ENCODE peak calls at places on chromosomes 2 and 18, in five cellular contexts. P is GM23338, D is upper lobe of left lung, T is K562, O is transverse colon. U is an unnamed sample.
A peak's percentile ranks its signal among the peaks of the same experiment; 100 is the strongest.

GRCh38 chr2:70785137-70785911 is 5.1 kb downstream of the FIGLA start:
- DNase-seq in D (no peak), P (peak; percentile 75), T (peak; percentile 66), O (no peak), U (no peak)

GRCh38 chr18:70046796-70047195 is 99.1 kb upstream of the CD226 start:
- DNase-seq in P (no peak), O (no peak), T (no peak), D (no peak), U (no peak)

GRCh38 chr2:27078267-27079194 is at the start of gene EMILIN1:
- DNase-seq in D (peak; percentile 89), O (peak; percentile 73), T (peak; percentile 46), P (peak; percentile 56), U (peak; percentile 98)

GRCh38 chr2:99662761-99663341 is 173.0 kb upstream of the REV1 start:
- DNase-seq in O (no peak), T (no peak), D (no peak), P (no peak), U (no peak)

GRCh38 chr2:83055338-83056010 is 1403.6 kb downstream of the SUCLG1 start:
- DNase-seq in D (no peak), T (no peak), P (no peak), O (no peak), U (no peak)

GRCh38 chr18:11387880-11388279 is 221.5 kb upstream of the SLC35G4 start:
- DNase-seq in T (peak; percentile 42), O (peak; percentile 13), P (peak; percentile 46), D (no peak), U (no peak)

GRCh38 chr2:63831176-63831575 is 10.5 kb upstream of the UGP2 start:
- DNase-seq in O (no peak), D (no peak), T (no peak), P (no peak), U (no peak)

GRCh38 chr2:67790622-67791021 is 272.2 kb downstream of the C1D start:
- DNase-seq in T (no peak), O (no peak), D (no peak), P (no peak), U (no peak)

GRCh38 chr2:135055182-135055786 is 3.2 kb downstream of the RAB3GAP1 start:
- DNase-seq in D (no peak), P (no peak), T (no peak), O (no peak), U (no peak)

GRCh38 chr2:152446213-152446612 is 111.2 kb downstream of the FMNL2 start:
- DNase-seq in P (no peak), T (no peak), O (no peak), D (no peak), U (no peak)

GRCh38 chr2:23235292-23235691 is 149.7 kb upstream of the KLHL29 start:
- DNase-seq in O (no peak), P (no peak), T (no peak), D (no peak), U (no peak)

GRCh38 chr2:196275646-196276352 is 104.4 kb upstream of the STK17B start:
- DNase-seq in P (no peak), O (no peak), T (no peak), D (no peak), U (no peak)

GRCh38 chr18:8424917-8425725 is 184.1 kb upstream of the RAB12 start:
- DNase-seq in O (no peak), D (no peak), P (no peak), T (no peak), U (no peak)

GRCh38 chr2:99840831-99841230 is 301.6 kb downstream of the AFF3 start:
- DNase-seq in O (no peak), P (no peak), D (no peak), T (no peak), U (no peak)

GRCh38 chr2:20145497-20146193 is 79.3 kb downstream of the SDC1 start:
- DNase-seq in O (peak; percentile 35), T (peak; percentile 46), P (peak; percentile 16), D (no peak), U (no peak)
- TF ChIP-seq POLR2AphosphoS5 in O (no peak), T (no peak), P (no peak), D (no peak), U (no peak)

GRCh38 chr2:143264851-143265250 is 135.6 kb downstream of the ARHGAP15 start:
- DNase-seq in P (no peak), T (no peak), O (no peak), D (no peak), U (no peak)
- TF ChIP-seq POLR2AphosphoS5 in P (no peak), T (no peak), O (no peak), D (no peak), U (no peak)

DNA sequence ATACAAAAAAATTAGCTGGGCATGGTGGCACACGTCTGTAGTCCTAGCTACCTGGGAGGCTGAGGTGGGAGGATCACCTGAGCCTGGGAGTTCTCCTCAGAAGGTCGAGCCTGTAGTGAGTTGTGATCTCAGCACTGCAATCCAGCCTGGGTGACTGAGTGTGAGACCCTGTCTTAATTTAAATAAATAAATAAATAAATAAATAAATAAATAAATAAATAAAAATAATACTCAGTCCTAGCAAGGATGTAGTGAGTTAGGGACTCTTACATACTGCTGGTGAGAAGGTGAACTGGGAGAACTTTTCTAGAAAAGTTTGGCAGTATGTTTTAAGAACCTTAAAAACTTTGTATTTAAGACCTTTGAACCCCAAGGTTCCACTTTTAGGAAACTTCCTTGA is 230.0 kb downstream of the CLIP4 start:
- DNase-seq in O (no peak), P (no peak), D (no peak), T (no peak), U (no peak)
- TF ChIP-seq POLR2AphosphoS5 in O (no peak), P (no peak), D (no peak), T (no peak), U (no peak)

GRCh38 chr18:54529444-54529843 is 61.6 kb upstream of the DYNAP start:
- DNase-seq in P (peak; percentile 85), O (no peak), D (no peak), T (no peak), U (no peak)
- TF ChIP-seq POLR2AphosphoS5 in P (no peak), O (no peak), D (no peak), T (no peak), U (no peak)

DNA sequence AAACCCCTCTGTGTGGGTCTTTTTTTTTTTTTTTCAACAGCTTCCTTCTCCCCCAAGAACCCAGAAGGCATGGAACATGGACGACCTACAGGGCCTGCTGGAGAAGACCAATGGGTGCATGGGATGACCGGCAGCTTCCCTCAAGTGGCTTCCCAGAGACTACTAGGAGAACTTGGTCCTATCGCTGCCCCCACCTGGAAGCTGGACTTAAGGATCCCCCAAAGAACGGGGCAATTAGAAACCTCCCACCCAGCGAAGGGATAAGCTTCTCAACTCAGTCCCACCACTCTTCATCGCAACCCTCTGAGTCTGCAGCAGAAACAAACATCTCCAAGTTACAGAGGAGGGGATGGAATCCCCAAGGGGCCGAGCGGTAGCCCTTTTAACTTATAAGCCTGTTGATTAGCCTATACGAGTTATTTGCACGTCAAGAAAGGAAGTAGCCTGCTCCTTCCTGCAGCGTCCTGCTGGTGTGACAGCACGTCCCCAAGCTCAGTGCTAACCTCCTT is 1.4 kb downstream of the ACTR1B start:
- DNase-seq in O (no peak), D (no peak), T (peak; percentile 44), P (peak; percentile 26), U (no peak)
- TF ChIP-seq POLR2AphosphoS5 in O (no peak), D (peak; percentile 5), T (no peak), P (no peak), U (no peak)

GRCh38 chr2:169716229-169716886 is 17.3 kb upstream of the KLHL23 start:
- DNase-seq in O (peak; percentile 52), P (no peak), T (peak; percentile 57), D (no peak), U (no peak)
- TF ChIP-seq POLR2AphosphoS5 in O (peak; percentile 59), P (no peak), T (peak; percentile 76), D (no peak), U (no peak)